ENCODE peak calls at places on chromosomes 11 and 22, in six cellular contexts. One of them, this sample, is unnamed.

GRCh38 chr11:114321621-114322257 is 25.5 kb downstream of the NNMT start:
- DNase-seq in heart left ventricle: no peak
- DNase-seq in coronary artery: no peak
- DNase-seq in fibroblast of the conjunctiva: peak
- DNase-seq in A172: peak
- DNase-seq in transverse colon: no peak
- DNase-seq in this sample: no peak

GRCh38 chr11:112874959-112875358 is 86.3 kb upstream of the NCAM1 start:
- DNase-seq in transverse colon: no peak
- DNase-seq in A172: no peak
- DNase-seq in heart left ventricle: no peak
- DNase-seq in fibroblast of the conjunctiva: no peak
- DNase-seq in coronary artery: no peak
- DNase-seq in this sample: no peak

GRCh38 chr11:36092314-36093030 is 148.6 kb downstream of the LDLRAD3 start:
- DNase-seq in coronary artery: no peak
- DNase-seq in fibroblast of the conjunctiva: no peak
- DNase-seq in A172: no peak
- DNase-seq in transverse colon: no peak
- DNase-seq in heart left ventricle: no peak
- DNase-seq in this sample: no peak

GRCh38 chr11:114181195-114181594 is 115.0 kb upstream of the NNMT start:
- DNase-seq in fibroblast of the conjunctiva: no peak
- DNase-seq in heart left ventricle: no peak
- DNase-seq in A172: no peak
- DNase-seq in coronary artery: no peak
- DNase-seq in transverse colon: no peak
- DNase-seq in this sample: no peak

GRCh38 chr22:44704159-44705021 is 2.4 kb downstream of the PRR5 start:
- DNase-seq in A172: no peak
- DNase-seq in coronary artery: no peak
- DNase-seq in heart left ventricle: no peak
- DNase-seq in transverse colon: no peak
- DNase-seq in fibroblast of the conjunctiva: no peak
- DNase-seq in this sample: no peak

GRCh38 chr11:67379061-67380058 is 6.0 kb upstream of the CLCF1 start:
- DNase-seq in heart left ventricle: no peak
- DNase-seq in A172: peak
- DNase-seq in fibroblast of the conjunctiva: no peak
- DNase-seq in transverse colon: no peak
- DNase-seq in coronary artery: no peak
- DNase-seq in this sample: no peak

GRCh38 chr11:32172771-32173170 is 81.9 kb downstream of the RCN1 start:
- DNase-seq in fibroblast of the conjunctiva: no peak
- DNase-seq in transverse colon: no peak
- DNase-seq in heart left ventricle: no peak
- DNase-seq in A172: no peak
- DNase-seq in coronary artery: peak
- DNase-seq in this sample: no peak

GRCh38 chr11:61325649-61326414 is 7.1 kb downstream of the DDB1 start:
- DNase-seq in heart left ventricle: no peak
- DNase-seq in fibroblast of the conjunctiva: no peak
- DNase-seq in A172: no peak
- DNase-seq in coronary artery: no peak
- DNase-seq in transverse colon: no peak
- DNase-seq in this sample: no peak

GRCh38 chr22:26367402-26368245 is 61.4 kb upstream of the ASPHD2 start:
- DNase-seq in heart left ventricle: no peak
- DNase-seq in coronary artery: no peak
- DNase-seq in fibroblast of the conjunctiva: peak
- DNase-seq in transverse colon: peak
- DNase-seq in A172: peak
- DNase-seq in this sample: peak

GRCh38 chr11:94597896-94598295 is 30.7 kb downstream of the PIWIL4 start:
- DNase-seq in fibroblast of the conjunctiva: no peak
- DNase-seq in A172: no peak
- DNase-seq in transverse colon: no peak
- DNase-seq in heart left ventricle: no peak
- DNase-seq in coronary artery: no peak
- DNase-seq in this sample: no peak

GRCh38 chr11:117923773-117924172 is 5.4 kb downstream of the TMPRSS13 start:
- DNase-seq in A172: no peak
- DNase-seq in transverse colon: no peak
- DNase-seq in fibroblast of the conjunctiva: no peak
- DNase-seq in heart left ventricle: no peak
- DNase-seq in coronary artery: no peak
- DNase-seq in this sample: no peak

GRCh38 chr11:70159612-70160570 is 43.2 kb upstream of the FADD start:
- DNase-seq in fibroblast of the conjunctiva: peak
- DNase-seq in heart left ventricle: no peak
- DNase-seq in coronary artery: peak
- DNase-seq in transverse colon: peak
- DNase-seq in A172: peak
- DNase-seq in this sample: no peak

GRCh38 chr11:96324912-96325311 is 18.1 kb downstream of the MAML2 start:
- DNase-seq in fibroblast of the conjunctiva: peak
- DNase-seq in transverse colon: no peak
- DNase-seq in heart left ventricle: no peak
- DNase-seq in A172: peak
- DNase-seq in coronary artery: no peak
- DNase-seq in this sample: no peak

GRCh38 chr11:83069441-83070043 is 2.2 kb downstream of the RAB30 start:
- DNase-seq in fibroblast of the conjunctiva: no peak
- DNase-seq in transverse colon: no peak
- DNase-seq in A172: peak
- DNase-seq in coronary artery: no peak
- DNase-seq in heart left ventricle: no peak
- DNase-seq in this sample: no peak

GRCh38 chr11:62578541-62578940 is 4.8 kb upstream of the EEF1G start:
- DNase-seq in coronary artery: no peak
- DNase-seq in fibroblast of the conjunctiva: no peak
- DNase-seq in heart left ventricle: no peak
- DNase-seq in A172: no peak
- DNase-seq in transverse colon: no peak
- DNase-seq in this sample: no peak

GRCh38 chr11:61966673-61967176 is 709 bp downstream of the FTH1 start:
- DNase-seq in heart left ventricle: no peak
- DNase-seq in A172: peak
- DNase-seq in coronary artery: no peak
- DNase-seq in transverse colon: no peak
- DNase-seq in fibroblast of the conjunctiva: no peak
- DNase-seq in this sample: peak

GRCh38 chr11:131463162-131463561 is 92.7 kb downstream of the NTM start:
- DNase-seq in transverse colon: no peak
- DNase-seq in coronary artery: no peak
- DNase-seq in heart left ventricle: no peak
- DNase-seq in A172: no peak
- DNase-seq in fibroblast of the conjunctiva: no peak
- DNase-seq in this sample: no peak